ENCODE peak calls at places on chromosomes 2 and 18, in nine cellular contexts. P, T, M, J, B, D, I, K and Z are unnamed samples.

GRCh38 chr2:213995400-213996105 is 415.3 kb upstream of the VWC2L start:
- DNase-seq in D (no peak), M (peak), P (no peak), K (no peak), B (no peak), I (no peak), T (peak), J (peak), Z (no peak)

GRCh38 chr2:101004671-101005325 is 2.7 kb downstream of the RPL31 start:
- DNase-seq in J (no peak), D (no peak), B (no peak), T (no peak), K (no peak), I (no peak), M (no peak), P (no peak), Z (no peak)

GRCh38 chr2:197873293-197873701 is 68.9 kb downstream of the PLCL1 start:
- DNase-seq in B (no peak), K (no peak), P (no peak), T (peak), J (no peak), D (peak), M (peak), I (peak), Z (no peak)

GRCh38 chr2:241886840-241887447 is 17.4 kb downstream of the RTP5 start:
- DNase-seq in K (no peak), P (no peak), M (no peak), D (no peak), I (no peak), B (no peak), J (no peak), T (no peak), Z (no peak)

GRCh38 chr2:181178823-181179412 is 198.5 kb downstream of the UBE2E3 start:
- DNase-seq in P (no peak), B (peak), K (no peak), I (peak), T (peak), D (peak), J (peak), M (no peak), Z (peak)

GRCh38 chr2:191976436-191976835 is 129.5 kb upstream of the CAVIN2 start:
- DNase-seq in M (peak), K (no peak), J (no peak), T (no peak), B (no peak), D (no peak), P (no peak), I (no peak), Z (no peak)

GRCh38 chr2:71926860-71927756 is 220.6 kb downstream of the CYP26B1 start:
- DNase-seq in M (no peak), I (no peak), D (no peak), T (no peak), P (no peak), B (no peak), K (no peak), J (no peak), Z (peak)

GRCh38 chr2:180205616-180206271 is 198.6 kb upstream of the CWC22 start:
- DNase-seq in P (peak), J (no peak), M (no peak), T (no peak), K (no peak), I (peak), B (no peak), D (peak), Z (no peak)

GRCh38 chr18:23502516-23503037 is 734 bp upstream of the RMC1 start:
- DNase-seq in B (no peak), T (no peak), J (no peak), K (no peak), I (no peak), P (no peak), M (no peak), D (no peak), Z (peak)

GRCh38 chr2:69280017-69280671 is 106.9 kb downstream of the GFPT1 start:
- DNase-seq in K (no peak), T (no peak), M (peak), P (no peak), D (no peak), J (no peak), B (no peak), I (peak), Z (no peak)

GRCh38 chr2:37506407-37507068 is 162.1 kb downstream of the QPCT start:
- DNase-seq in P (no peak), J (no peak), T (no peak), K (peak), I (no peak), D (no peak), M (peak), B (no peak), Z (peak)

GRCh38 chr18:45877403-45877802 is 51.9 kb downstream of the SIGLEC15 start:
- DNase-seq in K (no peak), M (no peak), T (no peak), B (no peak), P (no peak), D (no peak), J (no peak), I (no peak), Z (no peak)

GRCh38 chr18:45876131-45876530 is 50.7 kb downstream of the SIGLEC15 start:
- DNase-seq in B (no peak), D (peak), P (no peak), M (no peak), I (no peak), T (no peak), K (no peak), J (no peak), Z (no peak)

GRCh38 chr18:45871655-45872054 is 46.2 kb downstream of the SIGLEC15 start:
- DNase-seq in K (no peak), B (no peak), M (peak), T (peak), P (no peak), D (no peak), I (no peak), J (no peak), Z (no peak)

GRCh38 chr18:45870419-45870818 is 44.9 kb downstream of the SIGLEC15 start:
- DNase-seq in P (no peak), J (no peak), I (no peak), T (no peak), B (no peak), M (no peak), D (no peak), K (no peak), Z (no peak)

GRCh38 chr18:45874501-45875184 is 49.2 kb downstream of the SIGLEC15 start:
- DNase-seq in T (no peak), P (peak), D (no peak), J (no peak), I (no peak), K (no peak), M (peak), B (peak), Z (no peak)
- TF ChIP-seq EZH2phosphoT487 in T (no peak), P (no peak), D (no peak), J (no peak), I (no peak), K (no peak), M (no peak), B (no peak), Z (no peak)

GRCh38 chr2:189870396-189871089 is 86.3 kb downstream of the PMS1 start:
- DNase-seq in K (no peak), P (peak), I (no peak), M (no peak), B (no peak), T (no peak), D (no peak), J (no peak), Z (no peak)
- TF ChIP-seq EZH2phosphoT487 in K (no peak), P (no peak), I (no peak), M (no peak), B (no peak), T (no peak), D (no peak), J (no peak), Z (no peak)

DNA sequence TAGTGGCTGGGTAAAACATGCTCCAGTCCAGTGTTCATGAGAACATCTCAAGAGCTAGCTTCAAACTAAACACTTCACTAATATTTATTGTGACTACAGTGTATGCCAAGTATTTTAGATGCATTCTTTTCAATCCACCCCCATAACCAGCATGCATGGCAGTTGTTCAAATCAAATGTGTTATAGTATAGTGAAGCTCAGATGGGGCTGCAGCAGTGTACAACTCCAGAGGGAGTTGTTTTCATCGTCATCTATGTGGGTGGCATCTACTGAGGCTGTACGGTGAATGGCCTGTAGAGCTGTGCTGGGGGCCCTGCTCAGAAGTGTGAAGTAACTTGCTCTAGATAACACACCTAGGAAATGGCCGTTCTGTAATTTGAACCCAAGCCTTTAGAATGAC is 71.8 kb upstream of the LRATD1 start:
- DNase-seq in P (no peak), K (no peak), I (no peak), M (no peak), B (no peak), J (no peak), D (no peak), T (no peak), Z (no peak)
- TF ChIP-seq EZH2phosphoT487 in P (no peak), K (no peak), I (no peak), M (no peak), B (no peak), J (no peak), D (no peak), T (no peak), Z (no peak)

GRCh38 chr2:65435625-65436168 is 3.3 kb upstream of the SPRED2 start:
- DNase-seq in I (peak), T (peak), K (peak), B (peak), M (peak), D (peak), P (peak), J (peak), Z (peak)
- TF ChIP-seq EZH2phosphoT487 in I (no peak), T (no peak), K (no peak), B (no peak), M (no peak), D (no peak), P (no peak), J (no peak), Z (no peak)

GRCh38 chr2:33477473-33478468 is 1.3 kb downstream of the RASGRP3 start:
- DNase-seq in J (no peak), B (peak), K (peak), T (no peak), I (no peak), D (peak), M (no peak), P (peak), Z (no peak)
- TF ChIP-seq EZH2phosphoT487 in J (no peak), B (no peak), K (no peak), T (no peak), I (no peak), D (no peak), M (no peak), P (no peak), Z (no peak)

GRCh38 chr18:34158881-34159690 is 65.6 kb downstream of the NOL4 start:
- DNase-seq in K (peak), M (peak), I (peak), D (peak), J (no peak), P (no peak), T (no peak), B (no peak), Z (peak)
- TF ChIP-seq EZH2phosphoT487 in K (no peak), M (no peak), I (no peak), D (peak), J (no peak), P (no peak), T (no peak), B (no peak), Z (no peak)